ENCODE peak calls at places on chromosomes 16 and 17, in ten cellular contexts. One of them, this sample, is unnamed.

GRCh38 chr17:10243905-10244844 is 45.8 kb upstream of the GAS7 start:
- DNase-seq in activated CD4-positive, alpha-beta T cell treated with anti-CD3 and anti-CD28 coated beads, Interleukin-2, amount 50 U/mL, for 1 hour: no peak
- DNase-seq in cardiac muscle cell: no peak
- DNase-seq in NCI-H1105 treated with DMSO at 0.1 percent for 48 hours: no peak
- DNase-seq in fibroblast of villous mesenchyme: peak
- DNase-seq in body of pancreas: no peak
- DNase-seq in KBM-7: no peak
- DNase-seq in ureter: no peak
- DNase-seq in NCI-H1092: no peak
- DNase-seq in activated T-helper 1 cell treated with anti-CD3 and anti-CD28 coated beads, Interleukin-2, amount 50 U/mL, for 16 hours: no peak
- DNase-seq in this sample: no peak

GRCh38 chr16:57137043-57137442 is 44.7 kb downstream of the CPNE2 start:
- DNase-seq in activated CD4-positive, alpha-beta T cell treated with anti-CD3 and anti-CD28 coated beads, Interleukin-2, amount 50 U/mL, for 1 hour: no peak
- DNase-seq in cardiac muscle cell: no peak
- DNase-seq in NCI-H1105 treated with DMSO at 0.1 percent for 48 hours: no peak
- DNase-seq in fibroblast of villous mesenchyme: no peak
- DNase-seq in body of pancreas: no peak
- DNase-seq in KBM-7: no peak
- DNase-seq in ureter: no peak
- DNase-seq in NCI-H1092: no peak
- DNase-seq in activated T-helper 1 cell treated with anti-CD3 and anti-CD28 coated beads, Interleukin-2, amount 50 U/mL, for 16 hours: no peak
- DNase-seq in this sample: no peak

GRCh38 chr17:44487170-44487569 is 16.0 kb downstream of the GPATCH8 start:
- DNase-seq in activated CD4-positive, alpha-beta T cell treated with anti-CD3 and anti-CD28 coated beads, Interleukin-2, amount 50 U/mL, for 1 hour: no peak
- DNase-seq in cardiac muscle cell: no peak
- DNase-seq in NCI-H1105 treated with DMSO at 0.1 percent for 48 hours: no peak
- DNase-seq in fibroblast of villous mesenchyme: no peak
- DNase-seq in body of pancreas: no peak
- DNase-seq in KBM-7: no peak
- DNase-seq in ureter: no peak
- DNase-seq in NCI-H1092: no peak
- DNase-seq in activated T-helper 1 cell treated with anti-CD3 and anti-CD28 coated beads, Interleukin-2, amount 50 U/mL, for 16 hours: no peak
- DNase-seq in this sample: no peak

GRCh38 chr17:44384823-44385286 is 4.6 kb downstream of the ITGA2B start:
- DNase-seq in activated CD4-positive, alpha-beta T cell treated with anti-CD3 and anti-CD28 coated beads, Interleukin-2, amount 50 U/mL, for 1 hour: no peak
- DNase-seq in cardiac muscle cell: peak
- DNase-seq in NCI-H1105 treated with DMSO at 0.1 percent for 48 hours: no peak
- DNase-seq in fibroblast of villous mesenchyme: no peak
- DNase-seq in body of pancreas: no peak
- DNase-seq in KBM-7: no peak
- DNase-seq in ureter: no peak
- DNase-seq in NCI-H1092: no peak
- DNase-seq in activated T-helper 1 cell treated with anti-CD3 and anti-CD28 coated beads, Interleukin-2, amount 50 U/mL, for 16 hours: no peak
- DNase-seq in this sample: no peak

GRCh38 chr16:78816499-78817441 is 717.3 kb downstream of the WWOX start:
- DNase-seq in activated CD4-positive, alpha-beta T cell treated with anti-CD3 and anti-CD28 coated beads, Interleukin-2, amount 50 U/mL, for 1 hour: no peak
- DNase-seq in cardiac muscle cell: no peak
- DNase-seq in NCI-H1105 treated with DMSO at 0.1 percent for 48 hours: no peak
- DNase-seq in fibroblast of villous mesenchyme: peak
- DNase-seq in body of pancreas: peak
- DNase-seq in KBM-7: no peak
- DNase-seq in ureter: no peak
- DNase-seq in NCI-H1092: no peak
- DNase-seq in activated T-helper 1 cell treated with anti-CD3 and anti-CD28 coated beads, Interleukin-2, amount 50 U/mL, for 16 hours: no peak
- DNase-seq in this sample: no peak

GRCh38 chr16:1706386-1707192 is 594 bp downstream of the MAPK8IP3 start:
- DNase-seq in activated CD4-positive, alpha-beta T cell treated with anti-CD3 and anti-CD28 coated beads, Interleukin-2, amount 50 U/mL, for 1 hour: peak
- DNase-seq in cardiac muscle cell: peak
- DNase-seq in NCI-H1105 treated with DMSO at 0.1 percent for 48 hours: no peak
- DNase-seq in fibroblast of villous mesenchyme: peak
- DNase-seq in body of pancreas: no peak
- DNase-seq in KBM-7: no peak
- DNase-seq in ureter: no peak
- DNase-seq in NCI-H1092: no peak
- DNase-seq in activated T-helper 1 cell treated with anti-CD3 and anti-CD28 coated beads, Interleukin-2, amount 50 U/mL, for 16 hours: peak
- DNase-seq in this sample: no peak

GRCh38 chr17:14886200-14886739 is 378.9 kb downstream of the PMP22 start:
- DNase-seq in activated CD4-positive, alpha-beta T cell treated with anti-CD3 and anti-CD28 coated beads, Interleukin-2, amount 50 U/mL, for 1 hour: no peak
- DNase-seq in cardiac muscle cell: peak
- DNase-seq in NCI-H1105 treated with DMSO at 0.1 percent for 48 hours: no peak
- DNase-seq in fibroblast of villous mesenchyme: no peak
- DNase-seq in body of pancreas: no peak
- DNase-seq in KBM-7: peak
- DNase-seq in ureter: no peak
- DNase-seq in NCI-H1092: no peak
- DNase-seq in activated T-helper 1 cell treated with anti-CD3 and anti-CD28 coated beads, Interleukin-2, amount 50 U/mL, for 16 hours: no peak
- DNase-seq in this sample: no peak

GRCh38 chr17:42402121-42402516 is 13.9 kb upstream of the STAT3 start:
- DNase-seq in activated CD4-positive, alpha-beta T cell treated with anti-CD3 and anti-CD28 coated beads, Interleukin-2, amount 50 U/mL, for 1 hour: no peak
- DNase-seq in cardiac muscle cell: no peak
- DNase-seq in NCI-H1105 treated with DMSO at 0.1 percent for 48 hours: no peak
- DNase-seq in fibroblast of villous mesenchyme: no peak
- DNase-seq in body of pancreas: no peak
- DNase-seq in KBM-7: no peak
- DNase-seq in ureter: no peak
- DNase-seq in NCI-H1092: no peak
- DNase-seq in activated T-helper 1 cell treated with anti-CD3 and anti-CD28 coated beads, Interleukin-2, amount 50 U/mL, for 16 hours: no peak
- DNase-seq in this sample: no peak

GRCh38 chr16:9816644-9817043 is 365.6 kb downstream of the GRIN2A start:
- DNase-seq in activated CD4-positive, alpha-beta T cell treated with anti-CD3 and anti-CD28 coated beads, Interleukin-2, amount 50 U/mL, for 1 hour: no peak
- DNase-seq in cardiac muscle cell: no peak
- DNase-seq in NCI-H1105 treated with DMSO at 0.1 percent for 48 hours: no peak
- DNase-seq in fibroblast of villous mesenchyme: no peak
- DNase-seq in body of pancreas: no peak
- DNase-seq in KBM-7: no peak
- DNase-seq in ureter: no peak
- DNase-seq in NCI-H1092: no peak
- DNase-seq in activated T-helper 1 cell treated with anti-CD3 and anti-CD28 coated beads, Interleukin-2, amount 50 U/mL, for 16 hours: no peak
- DNase-seq in this sample: no peak

GRCh38 chr16:50498756-50499155 is 49.4 kb upstream of the NKD1 start:
- DNase-seq in activated CD4-positive, alpha-beta T cell treated with anti-CD3 and anti-CD28 coated beads, Interleukin-2, amount 50 U/mL, for 1 hour: no peak
- DNase-seq in cardiac muscle cell: no peak
- DNase-seq in NCI-H1105 treated with DMSO at 0.1 percent for 48 hours: no peak
- DNase-seq in fibroblast of villous mesenchyme: no peak
- DNase-seq in body of pancreas: no peak
- DNase-seq in KBM-7: no peak
- DNase-seq in ureter: no peak
- DNase-seq in NCI-H1092: no peak
- DNase-seq in activated T-helper 1 cell treated with anti-CD3 and anti-CD28 coated beads, Interleukin-2, amount 50 U/mL, for 16 hours: no peak
- DNase-seq in this sample: no peak

GRCh38 chr17:58763263-58763662 is 7.6 kb downstream of the PPM1E start:
- DNase-seq in activated CD4-positive, alpha-beta T cell treated with anti-CD3 and anti-CD28 coated beads, Interleukin-2, amount 50 U/mL, for 1 hour: no peak
- DNase-seq in cardiac muscle cell: no peak
- DNase-seq in NCI-H1105 treated with DMSO at 0.1 percent for 48 hours: no peak
- DNase-seq in fibroblast of villous mesenchyme: no peak
- DNase-seq in body of pancreas: no peak
- DNase-seq in KBM-7: peak
- DNase-seq in ureter: no peak
- DNase-seq in NCI-H1092: no peak
- DNase-seq in activated T-helper 1 cell treated with anti-CD3 and anti-CD28 coated beads, Interleukin-2, amount 50 U/mL, for 16 hours: no peak
- DNase-seq in this sample: no peak

GRCh38 chr17:6706996-6707395 is 6.2 kb downstream of the SLC13A5 start:
- DNase-seq in activated CD4-positive, alpha-beta T cell treated with anti-CD3 and anti-CD28 coated beads, Interleukin-2, amount 50 U/mL, for 1 hour: no peak
- DNase-seq in cardiac muscle cell: no peak
- DNase-seq in NCI-H1105 treated with DMSO at 0.1 percent for 48 hours: no peak
- DNase-seq in fibroblast of villous mesenchyme: no peak
- DNase-seq in body of pancreas: no peak
- DNase-seq in KBM-7: no peak
- DNase-seq in ureter: no peak
- DNase-seq in NCI-H1092: no peak
- DNase-seq in activated T-helper 1 cell treated with anti-CD3 and anti-CD28 coated beads, Interleukin-2, amount 50 U/mL, for 16 hours: no peak
- DNase-seq in this sample: no peak

GRCh38 chr17:4523946-4524345 is 25.3 kb downstream of the SPNS2 start:
- DNase-seq in activated CD4-positive, alpha-beta T cell treated with anti-CD3 and anti-CD28 coated beads, Interleukin-2, amount 50 U/mL, for 1 hour: no peak
- DNase-seq in cardiac muscle cell: no peak
- DNase-seq in NCI-H1105 treated with DMSO at 0.1 percent for 48 hours: no peak
- DNase-seq in fibroblast of villous mesenchyme: no peak
- DNase-seq in body of pancreas: no peak
- DNase-seq in KBM-7: no peak
- DNase-seq in ureter: no peak
- DNase-seq in NCI-H1092: no peak
- DNase-seq in activated T-helper 1 cell treated with anti-CD3 and anti-CD28 coated beads, Interleukin-2, amount 50 U/mL, for 16 hours: no peak
- DNase-seq in this sample: no peak

GRCh38 chr17:57751971-57752905 is 7.1 kb upstream of the CCDC182 start:
- DNase-seq in activated CD4-positive, alpha-beta T cell treated with anti-CD3 and anti-CD28 coated beads, Interleukin-2, amount 50 U/mL, for 1 hour: no peak
- DNase-seq in cardiac muscle cell: no peak
- DNase-seq in NCI-H1105 treated with DMSO at 0.1 percent for 48 hours: no peak
- DNase-seq in fibroblast of villous mesenchyme: no peak
- DNase-seq in body of pancreas: no peak
- DNase-seq in KBM-7: no peak
- DNase-seq in ureter: no peak
- DNase-seq in NCI-H1092: no peak
- DNase-seq in activated T-helper 1 cell treated with anti-CD3 and anti-CD28 coated beads, Interleukin-2, amount 50 U/mL, for 16 hours: no peak
- DNase-seq in this sample: no peak

GRCh38 chr17:43543300-43543699 is 2.8 kb downstream of the ETV4 start:
- DNase-seq in activated CD4-positive, alpha-beta T cell treated with anti-CD3 and anti-CD28 coated beads, Interleukin-2, amount 50 U/mL, for 1 hour: no peak
- DNase-seq in cardiac muscle cell: no peak
- DNase-seq in NCI-H1105 treated with DMSO at 0.1 percent for 48 hours: no peak
- DNase-seq in fibroblast of villous mesenchyme: no peak
- DNase-seq in body of pancreas: no peak
- DNase-seq in KBM-7: no peak
- DNase-seq in ureter: no peak
- DNase-seq in NCI-H1092: no peak
- DNase-seq in activated T-helper 1 cell treated with anti-CD3 and anti-CD28 coated beads, Interleukin-2, amount 50 U/mL, for 16 hours: no peak
- DNase-seq in this sample: no peak

GRCh38 chr16:80459331-80459777 is 81.4 kb upstream of the DYNLRB2 start:
- DNase-seq in activated CD4-positive, alpha-beta T cell treated with anti-CD3 and anti-CD28 coated beads, Interleukin-2, amount 50 U/mL, for 1 hour: no peak
- DNase-seq in cardiac muscle cell: no peak
- DNase-seq in NCI-H1105 treated with DMSO at 0.1 percent for 48 hours: no peak
- DNase-seq in fibroblast of villous mesenchyme: no peak
- DNase-seq in body of pancreas: no peak
- DNase-seq in KBM-7: no peak
- DNase-seq in ureter: no peak
- DNase-seq in NCI-H1092: no peak
- DNase-seq in activated T-helper 1 cell treated with anti-CD3 and anti-CD28 coated beads, Interleukin-2, amount 50 U/mL, for 16 hours: no peak
- DNase-seq in this sample: no peak

GRCh38 chr16:86297391-86297790 is 212.9 kb upstream of the FOXF1 start:
- DNase-seq in activated CD4-positive, alpha-beta T cell treated with anti-CD3 and anti-CD28 coated beads, Interleukin-2, amount 50 U/mL, for 1 hour: no peak
- DNase-seq in cardiac muscle cell: no peak
- DNase-seq in NCI-H1105 treated with DMSO at 0.1 percent for 48 hours: no peak
- DNase-seq in fibroblast of villous mesenchyme: no peak
- DNase-seq in body of pancreas: no peak
- DNase-seq in KBM-7: no peak
- DNase-seq in ureter: no peak
- DNase-seq in NCI-H1092: no peak
- DNase-seq in activated T-helper 1 cell treated with anti-CD3 and anti-CD28 coated beads, Interleukin-2, amount 50 U/mL, for 16 hours: no peak
- DNase-seq in this sample: no peak

GRCh38 chr17:39735882-39736281 is 1.9 kb upstream of the GRB7 start:
- DNase-seq in activated CD4-positive, alpha-beta T cell treated with anti-CD3 and anti-CD28 coated beads, Interleukin-2, amount 50 U/mL, for 1 hour: no peak
- DNase-seq in cardiac muscle cell: no peak
- DNase-seq in NCI-H1105 treated with DMSO at 0.1 percent for 48 hours: no peak
- DNase-seq in fibroblast of villous mesenchyme: no peak
- DNase-seq in body of pancreas: no peak
- DNase-seq in KBM-7: no peak
- DNase-seq in ureter: no peak
- DNase-seq in NCI-H1092: no peak
- DNase-seq in activated T-helper 1 cell treated with anti-CD3 and anti-CD28 coated beads, Interleukin-2, amount 50 U/mL, for 16 hours: no peak
- DNase-seq in this sample: no peak

GRCh38 chr17:441155-441950 is 88.7 kb upstream of the RPH3AL start:
- DNase-seq in activated CD4-positive, alpha-beta T cell treated with anti-CD3 and anti-CD28 coated beads, Interleukin-2, amount 50 U/mL, for 1 hour: no peak
- DNase-seq in cardiac muscle cell: no peak
- DNase-seq in NCI-H1105 treated with DMSO at 0.1 percent for 48 hours: no peak
- DNase-seq in fibroblast of villous mesenchyme: no peak
- DNase-seq in body of pancreas: no peak
- DNase-seq in KBM-7: no peak
- DNase-seq in ureter: no peak
- DNase-seq in NCI-H1092: no peak
- DNase-seq in activated T-helper 1 cell treated with anti-CD3 and anti-CD28 coated beads, Interleukin-2, amount 50 U/mL, for 16 hours: no peak
- DNase-seq in this sample: no peak

GRCh38 chr16:13435873-13436474 is 484.0 kb upstream of the ERCC4 start:
- DNase-seq in activated CD4-positive, alpha-beta T cell treated with anti-CD3 and anti-CD28 coated beads, Interleukin-2, amount 50 U/mL, for 1 hour: no peak
- DNase-seq in cardiac muscle cell: no peak
- DNase-seq in NCI-H1105 treated with DMSO at 0.1 percent for 48 hours: no peak
- DNase-seq in fibroblast of villous mesenchyme: no peak
- DNase-seq in body of pancreas: no peak
- DNase-seq in KBM-7: no peak
- DNase-seq in ureter: no peak
- DNase-seq in NCI-H1092: no peak
- DNase-seq in activated T-helper 1 cell treated with anti-CD3 and anti-CD28 coated beads, Interleukin-2, amount 50 U/mL, for 16 hours: no peak
- DNase-seq in this sample: no peak

GRCh38 chr16:67526149-67526732 is 2.4 kb upstream of the RIPOR1 start:
- DNase-seq in activated CD4-positive, alpha-beta T cell treated with anti-CD3 and anti-CD28 coated beads, Interleukin-2, amount 50 U/mL, for 1 hour: no peak
- DNase-seq in cardiac muscle cell: no peak
- DNase-seq in NCI-H1105 treated with DMSO at 0.1 percent for 48 hours: no peak
- DNase-seq in fibroblast of villous mesenchyme: no peak
- DNase-seq in body of pancreas: no peak
- DNase-seq in KBM-7: no peak
- DNase-seq in ureter: no peak
- DNase-seq in NCI-H1092: no peak
- DNase-seq in activated T-helper 1 cell treated with anti-CD3 and anti-CD28 coated beads, Interleukin-2, amount 50 U/mL, for 16 hours: no peak
- DNase-seq in this sample: no peak

GRCh38 chr16:83532634-83533033 is 275.1 kb upstream of the HSBP1 start:
- DNase-seq in activated CD4-positive, alpha-beta T cell treated with anti-CD3 and anti-CD28 coated beads, Interleukin-2, amount 50 U/mL, for 1 hour: no peak
- DNase-seq in cardiac muscle cell: no peak
- DNase-seq in NCI-H1105 treated with DMSO at 0.1 percent for 48 hours: no peak
- DNase-seq in fibroblast of villous mesenchyme: no peak
- DNase-seq in body of pancreas: no peak
- DNase-seq in KBM-7: no peak
- DNase-seq in ureter: no peak
- DNase-seq in NCI-H1092: peak
- DNase-seq in activated T-helper 1 cell treated with anti-CD3 and anti-CD28 coated beads, Interleukin-2, amount 50 U/mL, for 16 hours: no peak
- DNase-seq in this sample: no peak

GRCh38 chr17:82929676-82930042 is 89.8 kb upstream of the ZNF750 start:
- DNase-seq in activated CD4-positive, alpha-beta T cell treated with anti-CD3 and anti-CD28 coated beads, Interleukin-2, amount 50 U/mL, for 1 hour: no peak
- DNase-seq in cardiac muscle cell: no peak
- DNase-seq in NCI-H1105 treated with DMSO at 0.1 percent for 48 hours: no peak
- DNase-seq in fibroblast of villous mesenchyme: no peak
- DNase-seq in body of pancreas: peak
- DNase-seq in KBM-7: no peak
- DNase-seq in ureter: no peak
- DNase-seq in NCI-H1092: no peak
- DNase-seq in activated T-helper 1 cell treated with anti-CD3 and anti-CD28 coated beads, Interleukin-2, amount 50 U/mL, for 16 hours: no peak
- DNase-seq in this sample: no peak

GRCh38 chr17:12765544-12765943 is 23.8 kb upstream of the ARHGAP44 start:
- DNase-seq in activated CD4-positive, alpha-beta T cell treated with anti-CD3 and anti-CD28 coated beads, Interleukin-2, amount 50 U/mL, for 1 hour: no peak
- DNase-seq in cardiac muscle cell: no peak
- DNase-seq in NCI-H1105 treated with DMSO at 0.1 percent for 48 hours: no peak
- DNase-seq in fibroblast of villous mesenchyme: peak
- DNase-seq in body of pancreas: no peak
- DNase-seq in KBM-7: no peak
- DNase-seq in ureter: no peak
- DNase-seq in NCI-H1092: no peak
- DNase-seq in activated T-helper 1 cell treated with anti-CD3 and anti-CD28 coated beads, Interleukin-2, amount 50 U/mL, for 16 hours: no peak
- DNase-seq in this sample: no peak

This sample was measured in CD8-positive, alpha-beta T cell.